ENCODE peak calls at places on chromosomes 1 and 21, in eight cellular contexts. V is CD4-positive, alpha-beta T cell; D is tibial nerve; O is tibial artery; E is SJSA1; N is right lobe of liver; U is Peyer's patch; Y is OCI-LY7. Q is an unnamed sample. For H3K9me3, the result is how much of the 10 kb centered on the place peaks cover.

GRCh38 chr1:203746281-203746680 is 18.7 kb upstream of the LAX1 start:
- DNase-seq in V (no peak), D (no peak), O (no peak), E (no peak), N (no peak), U (no peak), Y (no peak), Q (no peak)

GRCh38 chr1:187262731-187263130 is 434.0 kb downstream of the PLA2G4A start:
- DNase-seq in V (no peak), D (no peak), O (no peak), E (no peak), N (no peak), U (no peak), Y (no peak), Q (no peak)

GRCh38 chr1:12161662-12162458 is 4.9 kb upstream of the TNFRSF1B start:
- DNase-seq in V (peak), D (peak), O (peak), E (peak), N (peak), U (peak), Y (peak), Q (peak)

GRCh38 chr1:9338354-9339250 is 45.9 kb downstream of the SPSB1 start:
- DNase-seq in V (no peak), D (no peak), O (no peak), E (peak), N (no peak), U (no peak), Y (no peak), Q (no peak)

GRCh38 chr1:53639251-53639721 is 99.7 kb downstream of the GLIS1 start:
- DNase-seq in V (peak), D (no peak), O (peak), E (no peak), N (peak), U (peak), Y (no peak), Q (no peak)

GRCh38 chr1:64469121-64469520 is 808 bp upstream of the CACHD1 start:
- DNase-seq in V (no peak), D (no peak), O (no peak), E (no peak), N (no peak), U (no peak), Y (no peak), Q (no peak)

GRCh38 chr1:177209357-177209756 is 38.6 kb downstream of the BRINP2 start:
- DNase-seq in V (no peak), D (peak), O (peak), E (peak), N (peak), U (peak), Y (no peak), Q (no peak)

GRCh38 chr1:217718873-217719272 is 87.7 kb downstream of the SPATA17 start:
- DNase-seq in V (no peak), D (no peak), O (no peak), E (no peak), N (no peak), U (no peak), Y (no peak), Q (no peak)

GRCh38 chr1:230868736-230869385 is 540 bp upstream of the C1orf198 start:
- DNase-seq in V (no peak), D (no peak), O (peak), E (peak), N (peak), U (peak), Y (peak), Q (no peak)

GRCh38 chr1:232805269-232806070 is at the start of gene MAP10:
- DNase-seq in V (peak), D (peak), O (peak), E (no peak), N (peak), U (peak), Y (peak), Q (peak)

GRCh38 chr1:25996966-25997758 is 701 bp downstream of the PAFAH2 start:
- DNase-seq in V (no peak), D (peak), O (no peak), E (no peak), N (no peak), U (peak), Y (peak), Q (no peak)

GRCh38 chr1:107293901-107294600 is 153.2 kb downstream of the NTNG1 start:
- DNase-seq in V (no peak), D (no peak), O (no peak), E (no peak), N (no peak), U (no peak), Y (no peak), Q (no peak)

GRCh38 chr1:19648689-19649088 is 4.6 kb downstream of the NBL1 start:
- DNase-seq in V (no peak), D (no peak), O (no peak), E (no peak), N (no peak), U (peak), Y (no peak), Q (no peak)

GRCh38 chr1:50471967-50472366 is 48.7 kb upstream of the DMRTA2 start:
- DNase-seq in V (no peak), D (no peak), O (no peak), E (no peak), N (no peak), U (no peak), Y (no peak), Q (no peak)

GRCh38 chr1:205528887-205529825 is 24.7 kb downstream of the CDK18 start:
- DNase-seq in V (peak), D (peak), O (peak), E (peak), N (peak), U (peak), Y (peak), Q (peak)

GRCh38 chr1:932776-933602 is 9.3 kb downstream of the SAMD11 start:
- DNase-seq in V (no peak), D (no peak), O (no peak), E (no peak), N (no peak), U (no peak), Y (no peak), Q (no peak)

GRCh38 chr1:22557341-22557950 is 5.8 kb upstream of the EPHA8 start:
- DNase-seq in V (no peak), D (no peak), O (no peak), E (no peak), N (no peak), U (no peak), Y (no peak), Q (no peak)

GRCh38 chr1:232547938-232548484 is 81.9 kb downstream of the SIPA1L2 start:
- DNase-seq in V (no peak), D (no peak), O (no peak), E (no peak), N (no peak), U (no peak), Y (peak), Q (no peak)

GRCh38 chr1:207890136-207890738 is 20.7 kb downstream of the CD34 start:
- DNase-seq in V (no peak), D (peak), O (peak), E (peak), N (peak), U (no peak), Y (no peak), Q (no peak)

GRCh38 chr21:45880097-45881068 is 101.2 kb upstream of the COL6A1 start:
- DNase-seq in V (peak), D (peak), O (peak), E (peak), N (peak), U (peak), Y (peak), Q (peak)

GRCh38 chr21:44735821-44736220 is 24.4 kb upstream of the TSPEAR start:
- DNase-seq in V (no peak), D (no peak), O (no peak), E (no peak), N (peak), U (no peak), Y (no peak), Q (no peak)
- H3K9me3 ChIP-seq in V (under half), D (under half), O (under half), E (under half), N (under half), U (under half), Y (under half), Q (under half)

GRCh38 chr1:159442428-159442827 is 2.9 kb downstream of the OR10J1 start:
- DNase-seq in V (no peak), D (no peak), O (no peak), E (no peak), N (no peak), U (no peak), Y (no peak), Q (no peak)

GRCh38 chr1:159444507-159444906 is 5.0 kb downstream of the OR10J1 start:
- DNase-seq in V (no peak), D (no peak), O (no peak), E (no peak), N (no peak), U (no peak), Y (no peak), Q (no peak)

GRCh38 chr1:159443063-159443750 is 3.7 kb downstream of the OR10J1 start:
- DNase-seq in V (no peak), D (no peak), O (no peak), E (no peak), N (peak), U (no peak), Y (no peak), Q (no peak)

GRCh38 chr1:159448181-159448580 is 8.7 kb downstream of the OR10J1 start:
- DNase-seq in V (no peak), D (no peak), O (no peak), E (no peak), N (no peak), U (no peak), Y (no peak), Q (no peak)
- H3K9me3 ChIP-seq in V (under half), D (under half), O (under half), E (under half), N (under half), U (under half), Y (under half), Q (under half)

GRCh38 chr1:4691766-4692405 is 37.5 kb downstream of the AJAP1 start:
- DNase-seq in V (no peak), D (no peak), O (no peak), E (no peak), N (no peak), U (no peak), Y (no peak), Q (no peak)

GRCh38 chr1:4693891-4694290 is 39.5 kb downstream of the AJAP1 start:
- DNase-seq in V (no peak), D (no peak), O (no peak), E (no peak), N (no peak), U (no peak), Y (no peak), Q (no peak)

GRCh38 chr1:4692437-4692836 is 38.0 kb downstream of the AJAP1 start:
- DNase-seq in V (no peak), D (no peak), O (no peak), E (no peak), N (no peak), U (no peak), Y (no peak), Q (no peak)

GRCh38 chr1:4694492-4694891 is 40.1 kb downstream of the AJAP1 start:
- DNase-seq in V (no peak), D (no peak), O (no peak), E (no peak), N (no peak), U (no peak), Y (no peak), Q (no peak)

DNA sequence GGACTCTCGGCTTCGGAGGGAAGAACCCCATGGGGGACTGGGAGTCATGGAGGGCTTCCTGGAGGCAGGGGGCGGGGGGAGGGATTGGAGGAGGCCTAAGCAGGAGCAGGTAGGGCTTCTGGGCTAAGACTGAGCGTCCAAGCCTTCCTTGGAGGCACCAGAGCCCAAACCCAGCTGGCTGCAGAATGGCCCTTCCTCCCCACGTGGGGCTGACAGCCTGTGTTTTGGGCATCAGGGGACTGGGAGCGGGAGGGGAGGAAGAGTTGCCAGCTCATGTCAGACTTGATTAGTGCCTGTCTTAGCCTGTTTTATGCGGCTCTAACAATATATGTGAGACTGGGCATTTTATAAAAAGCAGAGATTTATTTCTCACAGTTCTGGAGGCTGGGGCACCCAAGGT is 38.9 kb downstream of the AJAP1 start:
- DNase-seq in V (no peak), D (no peak), O (no peak), E (no peak), N (no peak), U (no peak), Y (no peak), Q (no peak)
- H3K9me3 ChIP-seq in V (under half), D (under half), O (under half), E (under half), N (under half), U (under half), Y (under half), Q (under half)

GRCh38 chr1:49294539-49294938 is 517.8 kb upstream of the BEND5 start:
- DNase-seq in V (no peak), D (no peak), O (no peak), E (no peak), N (no peak), U (no peak), Y (no peak), Q (no peak)
- H3K9me3 ChIP-seq in V (under half), D (under half), O (under half), E (under half), N (under half), U (under half), Y (under half), Q (under half)

DNA sequence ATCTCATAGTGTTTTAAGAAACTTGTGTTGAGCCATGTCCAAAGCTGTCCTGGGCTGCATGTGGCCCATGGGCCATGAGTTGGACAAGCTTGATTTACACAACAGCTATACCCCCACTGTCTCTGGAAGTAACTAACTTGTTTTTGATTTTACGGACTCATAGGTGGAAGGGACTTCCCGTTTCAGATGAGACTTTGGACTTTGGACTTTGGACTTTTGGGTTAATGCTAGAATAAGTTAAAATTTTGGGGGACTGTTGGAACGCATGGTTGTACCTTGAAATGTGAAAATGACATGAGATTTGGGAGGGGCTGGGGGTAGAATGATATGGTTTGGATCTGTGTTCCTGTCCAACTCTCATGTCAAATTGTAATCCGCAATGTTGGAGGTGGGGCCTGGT is 52.6 kb upstream of the ZSWIM5 start:
- DNase-seq in V (no peak), D (no peak), O (no peak), E (no peak), N (no peak), U (no peak), Y (no peak), Q (no peak)
- H3K9me3 ChIP-seq in V (under half), D (under half), O (under half), E (under half), N (under half), U (under half), Y (under half), Q (under half)

GRCh38 chr21:23899561-23899960 is 1707.7 kb downstream of the MRPL39 start:
- DNase-seq in V (no peak), D (no peak), O (no peak), E (no peak), N (no peak), U (no peak), Y (no peak), Q (no peak)
- H3K9me3 ChIP-seq in V (under half), D (under half), O (under half), E (under half), N (under half), U (under half), Y (under half), Q (under half)

GRCh38 chr1:239982762-239983161 is 108.9 kb upstream of the FMN2 start:
- DNase-seq in V (no peak), D (no peak), O (no peak), E (no peak), N (no peak), U (no peak), Y (no peak), Q (no peak)
- H3K9me3 ChIP-seq in V (under half), D (under half), O (under half), E (under half), N (under half), U (under half), Y (under half), Q (under half)

DNA sequence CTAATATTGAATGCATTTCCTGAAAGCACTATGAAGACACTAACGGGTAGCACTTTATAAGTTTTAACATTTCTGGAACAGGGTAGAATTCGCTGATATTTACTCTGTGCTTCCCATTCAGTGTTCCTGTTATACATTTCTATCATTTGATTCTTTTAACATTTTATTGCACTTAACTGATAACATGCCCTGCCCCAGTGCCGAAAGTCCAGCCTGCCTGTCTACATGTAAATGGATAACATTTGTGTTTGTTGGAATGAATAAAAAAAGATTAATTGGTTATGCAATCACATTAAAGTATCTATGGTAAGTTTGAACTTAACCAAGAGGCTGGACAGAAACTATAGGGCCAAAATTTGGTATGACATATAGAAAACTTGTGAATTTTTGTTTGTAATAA is 790.5 kb upstream of the TPTE start:
- DNase-seq in V (no peak), D (no peak), O (no peak), E (no peak), N (no peak), U (no peak), Y (no peak), Q (no peak)
- H3K9me3 ChIP-seq in V (under half), D (under half), O (under half), E (under half), N (under half), U (under half), Y (under half), Q (under half)

GRCh38 chr1:246988316-246988715 is 19.5 kb downstream of the ZNF695 start:
- DNase-seq in V (no peak), D (no peak), O (no peak), E (no peak), N (no peak), U (no peak), Y (no peak), Q (no peak)
- H3K9me3 ChIP-seq in V (half or more), D (under half), O (under half), E (under half), N (under half), U (under half), Y (half or more), Q (under half)

GRCh38 chr1:200762089-200762488 is 23.4 kb downstream of the CAMSAP2 start:
- DNase-seq in V (no peak), D (no peak), O (no peak), E (no peak), N (no peak), U (no peak), Y (no peak), Q (no peak)
- H3K9me3 ChIP-seq in V (under half), D (under half), O (under half), E (under half), N (under half), U (under half), Y (under half), Q (under half)

Q was measured in T-helper 17 cell.